ENCODE peak calls at places on chromosomes 2 and 18, in five cellular contexts. X, V, E, W and L are unnamed samples.

GRCh38 chr2:24875272-24875671 is 44.8 kb downstream of the ADCY3 start:
- DNase-seq in X (no peak), V (no peak), E (no peak), W (peak; percentile 77), L (no peak)

GRCh38 chr2:36513661-36514060 is 84.3 kb downstream of the FEZ2 start:
- DNase-seq in X (no peak), V (no peak), E (no peak), W (no peak), L (no peak)

GRCh38 chr2:235594041-235594440 is 100.2 kb downstream of the AGAP1 start:
- DNase-seq in X (peak; percentile 28), V (peak; percentile 68), E (no peak), W (peak; percentile 81), L (peak; percentile 59)

GRCh38 chr2:47265751-47266231 is 110.7 kb upstream of the STPG4 start:
- DNase-seq in X (no peak), V (no peak), E (no peak), W (no peak), L (no peak)

GRCh38 chr18:2994603-2995432 is 18.1 kb downstream of the LPIN2 start:
- DNase-seq in X (peak; percentile 90), V (peak; percentile 69), E (no peak), W (no peak), L (no peak)

GRCh38 chr2:241540391-241540765 is 18.2 kb upstream of the BOK start:
- DNase-seq in X (no peak), V (no peak), E (no peak), W (no peak), L (no peak)

GRCh38 chr2:216012133-216012829 is 1.1 kb downstream of the MREG start:
- DNase-seq in X (no peak), V (peak; percentile 7), E (no peak), W (peak; percentile 83), L (no peak)

GRCh38 chr2:17813015-17813741 is 3.1 kb upstream of the MSGN1 start:
- DNase-seq in X (no peak), V (peak; percentile 28), E (peak; percentile 15), W (no peak), L (peak; percentile 43)

GRCh38 chr2:184157141-184157540 is 441.2 kb upstream of the ZNF804A start:
- DNase-seq in X (no peak), V (no peak), E (no peak), W (no peak), L (no peak)

GRCh38 chr2:95268208-95269035 is 5.8 kb upstream of the PROM2 start:
- DNase-seq in X (no peak), V (no peak), E (no peak), W (no peak), L (no peak)

GRCh38 chr2:106857882-106858478 is 28.0 kb downstream of the ST6GAL2 start:
- DNase-seq in X (no peak), V (no peak), E (no peak), W (peak; percentile 8), L (no peak)

GRCh38 chr18:9706081-9706935 is 1.8 kb upstream of the RAB31 start:
- DNase-seq in X (no peak), V (no peak), E (no peak), W (no peak), L (no peak)